ENCODE peak calls at places on chromosome 6, in four cellular contexts. Z is GM12878, C is HepG2, K is K562. E is an unnamed sample.

GRCh38 chr6:138987299-138987642 is 782 bp downstream of the REPS1 start:
- DNase-seq in Z (no peak), C (no peak), K (no peak), E (no peak)

GRCh38 chr6:145406733-145407256 is 328.5 kb downstream of the EPM2A start:
- DNase-seq in Z (no peak), C (no peak), K (no peak), E (no peak)

GRCh38 chr6:144195671-144196070 is 45.4 kb downstream of the STX11 start:
- DNase-seq in Z (no peak), C (no peak), K (no peak), E (no peak)

GRCh38 chr6:2020909-2021308 is 224.5 kb downstream of the GMDS start:
- DNase-seq in Z (no peak), C (no peak), K (no peak), E (no peak)

GRCh38 chr6:167589615-167589940 is 237.1 kb upstream of the AFDN start:
- DNase-seq in Z (no peak), C (no peak), K (no peak), E (no peak)

GRCh38 chr6:137497722-137498463 is 3.7 kb upstream of the OLIG3 start:
- DNase-seq in Z (no peak), C (no peak), K (no peak), E (no peak)

GRCh38 chr6:44222987-44223470 is 366 bp upstream of the SLC29A1 start:
- DNase-seq in Z (no peak), C (no peak), K (no peak), E (no peak)

GRCh38 chr6:97947841-97948240 is 664.8 kb upstream of the MMS22L start:
- DNase-seq in Z (no peak), C (peak; percentile 1), K (peak; percentile 0), E (peak; percentile 82)

GRCh38 chr6:168536665-168537249 is 95.8 kb downstream of the SMOC2 start:
- DNase-seq in Z (no peak), C (no peak), K (no peak), E (no peak)

GRCh38 chr6:140932909-140933308 is 1199.8 kb upstream of the GJE1 start:
- DNase-seq in Z (no peak), C (no peak), K (no peak), E (no peak)

GRCh38 chr6:150408842-150409241 is 40.0 kb downstream of the IYD start:
- DNase-seq in Z (no peak), C (no peak), K (no peak), E (no peak)

GRCh38 chr6:113147544-113147943 is 709.6 kb upstream of the MARCKS start:
- DNase-seq in Z (no peak), C (no peak), K (no peak), E (no peak)

GRCh38 chr6:94680672-94681212 is 896.6 kb upstream of the MANEA start:
- DNase-seq in Z (no peak), C (no peak), K (no peak), E (no peak)

GRCh38 chr6:133637436-133637835 is 251.5 kb upstream of the TCF21 start:
- DNase-seq in Z (no peak), C (no peak), K (no peak), E (no peak)

DNA sequence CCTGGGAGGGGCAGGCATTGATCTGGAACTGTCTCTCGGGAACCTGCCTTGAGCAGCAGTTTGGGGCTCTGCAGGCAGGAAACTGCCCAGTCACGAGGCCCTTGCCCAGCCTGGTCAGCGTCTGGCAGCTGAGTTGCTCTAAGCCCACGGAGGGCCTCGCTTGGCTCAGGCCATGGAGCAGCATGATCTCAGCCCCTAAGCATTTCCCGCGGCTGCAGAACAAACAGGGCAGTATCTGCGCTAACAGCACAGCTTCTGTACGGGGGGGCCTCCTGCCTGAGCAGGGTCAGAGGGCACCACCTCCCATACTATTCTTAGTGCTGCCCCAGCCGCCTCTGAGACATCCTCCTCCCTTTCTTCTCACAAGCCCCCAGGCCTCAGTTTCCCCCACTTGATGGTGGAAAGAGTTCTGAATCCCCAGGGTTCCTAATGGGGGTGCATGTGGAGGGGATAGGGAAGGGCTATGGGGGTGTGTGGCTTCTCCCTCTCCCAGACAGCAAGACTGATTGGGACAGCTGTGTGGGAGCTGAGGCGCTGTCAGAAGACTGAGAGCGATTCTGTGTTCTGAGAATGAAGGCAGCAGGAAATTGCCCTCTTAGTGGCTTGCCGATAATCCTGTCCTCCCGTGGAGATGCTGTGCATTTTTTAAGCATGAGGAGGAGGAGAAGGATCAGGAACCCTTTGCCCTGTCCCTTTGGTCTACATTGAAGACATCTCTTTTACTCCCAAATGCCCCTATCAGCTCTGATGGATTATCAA is 46.4 kb downstream of the MOCS1 start:
- DNase-seq in Z (no peak), C (peak; percentile 85), K (no peak), E (no peak)
- TF ChIP-seq ZBTB33 in Z (no peak), C (no peak), K (no peak), E (no peak)

GRCh38 chr6:15672291-15672690 is 9.5 kb upstream of the DTNBP1 start:
- DNase-seq in Z (no peak), C (no peak), K (no peak), E (no peak)
- TF ChIP-seq EZH2 in Z (no peak), C (no peak), K (no peak), E (no peak)

GRCh38 chr6:118122801-118123200 is 215.7 kb downstream of the SLC35F1 start:
- DNase-seq in Z (no peak), C (no peak), K (no peak), E (no peak)
- TF ChIP-seq MAX in Z (no peak), C (no peak), K (no peak), E (no peak)

GRCh38 chr6:71533939-71534379 is 245.3 kb downstream of the OGFRL1 start:
- DNase-seq in Z (no peak), C (peak; percentile 2), K (peak; percentile 27), E (peak; percentile 3)

GRCh38 chr6:71529026-71529425 is 240.4 kb downstream of the OGFRL1 start:
- DNase-seq in Z (no peak), C (no peak), K (no peak), E (no peak)

GRCh38 chr6:71529769-71530168 is 241.2 kb downstream of the OGFRL1 start:
- DNase-seq in Z (no peak), C (no peak), K (no peak), E (no peak)

GRCh38 chr6:71531006-71531405 is 242.4 kb downstream of the OGFRL1 start:
- DNase-seq in Z (no peak), C (no peak), K (no peak), E (no peak)

GRCh38 chr6:71531841-71532240 is 243.2 kb downstream of the OGFRL1 start:
- DNase-seq in Z (no peak), C (no peak), K (no peak), E (no peak)
- TF ChIP-seq ZBTB33 in Z (no peak), C (no peak), K (no peak), E (no peak)

GRCh38 chr6:30127238-30128093 is 8.5 kb upstream of the TRIM40 start:
- DNase-seq in Z (no peak), C (no peak), K (no peak), E (no peak)
- TF ChIP-seq EZH2 in Z (no peak), C (no peak), K (no peak), E (no peak)

GRCh38 chr6:42133926-42134325 is 8.5 kb downstream of the C6orf132 start:
- DNase-seq in Z (no peak), C (no peak), K (no peak), E (no peak)
- TF ChIP-seq MAX in Z (no peak), C (no peak), K (no peak), E (no peak)

DNA sequence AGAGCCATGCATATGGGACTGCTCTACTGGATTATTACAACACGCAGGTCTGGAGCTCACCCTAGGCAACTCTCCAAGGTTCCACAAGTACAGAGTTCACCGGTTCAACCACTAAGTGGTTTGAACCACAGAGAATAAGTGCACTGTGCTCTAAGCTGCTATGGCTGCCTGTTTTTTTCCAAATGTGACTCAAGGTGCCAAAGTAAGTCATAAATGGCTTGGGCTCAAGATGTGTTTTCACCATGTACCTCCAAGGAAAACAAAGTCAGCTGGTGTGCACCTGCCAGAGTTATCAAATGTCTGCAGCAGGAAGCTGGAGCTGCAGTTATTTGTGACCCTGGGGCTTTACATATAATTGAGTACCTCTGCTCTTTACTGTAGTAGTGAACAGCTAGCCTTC is 76.7 kb downstream of the PREP start:
- DNase-seq in Z (no peak), C (peak; percentile 52), K (no peak), E (peak; percentile 56)
- TF ChIP-seq ZBTB33 in Z (no peak), C (no peak), K (no peak), E (no peak)

DNA sequence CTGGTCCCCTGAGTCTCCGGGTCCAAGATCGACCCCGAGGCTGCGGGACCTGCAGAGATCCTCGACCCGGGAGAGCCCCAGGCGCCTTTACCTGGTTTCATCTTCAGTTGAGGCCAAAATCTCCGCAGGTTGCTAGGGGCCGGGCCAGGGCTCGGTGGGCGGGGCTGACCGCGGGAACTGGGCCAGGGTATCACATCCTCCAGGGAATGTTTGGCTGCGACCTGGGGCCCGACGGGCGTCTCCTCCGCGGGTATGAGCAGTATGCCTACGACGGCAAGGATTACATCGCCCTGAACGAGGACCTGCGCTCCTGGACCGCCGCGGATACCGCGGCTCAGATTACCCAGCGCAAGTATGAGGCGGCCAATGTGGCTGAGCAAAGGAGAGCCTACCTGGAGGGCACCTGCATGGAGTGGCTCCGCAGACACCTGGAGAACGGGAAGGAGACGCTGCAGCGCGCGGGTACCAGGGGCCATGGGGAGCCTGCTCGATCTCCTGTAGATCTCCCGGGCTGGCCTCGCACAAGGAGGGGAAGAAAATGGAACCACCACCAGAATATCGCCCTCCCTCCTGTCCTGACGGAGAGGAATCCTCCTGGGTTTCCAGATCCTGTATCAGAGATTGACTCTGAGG is 53.8 kb upstream of the POLR1H start:
- DNase-seq in Z (no peak), C (no peak), K (no peak), E (no peak)
- TF ChIP-seq EZH2 in Z (no peak), C (no peak), K (no peak), E (no peak)

GRCh38 chr6:6736753-6737654 is 148.5 kb downstream of the LY86 start:
- DNase-seq in Z (no peak), C (no peak), K (peak; percentile 85), E (no peak)
- TF ChIP-seq MAX in Z (no peak), C (no peak), K (peak; percentile 44), E (no peak)